ENCODE peak calls at places on chromosomes 6 and 20, in four cellular contexts. One of them, this sample, is unnamed.

GRCh38 chr6:144637535-144637934 is 352.4 kb downstream of the UTRN start:
- DNase-seq in fibroblast of lung: no peak
- DNase-seq in transverse colon: no peak
- DNase-seq in AG09309: no peak
- DNase-seq in this sample: no peak

GRCh38 chr6:80143312-80143960 is 37.0 kb downstream of the BCKDHB start:
- DNase-seq in fibroblast of lung: peak
- DNase-seq in transverse colon: peak
- DNase-seq in AG09309: peak
- DNase-seq in this sample: peak

GRCh38 chr6:17339308-17339670 is 54.1 kb upstream of the CAP2 start:
- DNase-seq in fibroblast of lung: no peak
- DNase-seq in transverse colon: no peak
- DNase-seq in AG09309: no peak
- DNase-seq in this sample: no peak

GRCh38 chr20:4633780-4634179 is 87.9 kb upstream of the PRND start:
- DNase-seq in fibroblast of lung: peak
- DNase-seq in transverse colon: no peak
- DNase-seq in AG09309: peak
- DNase-seq in this sample: peak

GRCh38 chr6:82996156-82996555 is 69.5 kb downstream of the UBE3D start:
- DNase-seq in fibroblast of lung: no peak
- DNase-seq in transverse colon: no peak
- DNase-seq in AG09309: no peak
- DNase-seq in this sample: no peak

GRCh38 chr6:43491750-43492661 is 14.6 kb downstream of the TJAP1 start:
- DNase-seq in fibroblast of lung: peak
- DNase-seq in transverse colon: peak
- DNase-seq in AG09309: no peak
- DNase-seq in this sample: peak

GRCh38 chr6:46271728-46272127 is 100.9 kb upstream of the ENPP5 start:
- DNase-seq in fibroblast of lung: no peak
- DNase-seq in transverse colon: no peak
- DNase-seq in AG09309: no peak
- DNase-seq in this sample: no peak

GRCh38 chr6:12911387-12911960 is 194.9 kb downstream of the PHACTR1 start:
- DNase-seq in fibroblast of lung: peak
- DNase-seq in transverse colon: no peak
- DNase-seq in AG09309: peak
- DNase-seq in this sample: peak

GRCh38 chr20:56815796-56816195 is 186.7 kb downstream of the TFAP2C start:
- DNase-seq in fibroblast of lung: no peak
- DNase-seq in transverse colon: no peak
- DNase-seq in AG09309: no peak
- DNase-seq in this sample: no peak

GRCh38 chr6:54013966-54014365 is 97.3 kb upstream of the MLIP start:
- DNase-seq in fibroblast of lung: no peak
- DNase-seq in transverse colon: no peak
- DNase-seq in AG09309: no peak
- DNase-seq in this sample: no peak

GRCh38 chr20:33793011-33793931 is 17.9 kb upstream of the CHMP4B start:
- DNase-seq in fibroblast of lung: no peak
- DNase-seq in transverse colon: no peak
- DNase-seq in AG09309: peak
- DNase-seq in this sample: peak

GRCh38 chr6:47097092-47097945 is 55.2 kb upstream of the ADGRF1 start:
- DNase-seq in fibroblast of lung: peak
- DNase-seq in transverse colon: peak
- DNase-seq in AG09309: peak
- DNase-seq in this sample: peak

GRCh38 chr6:150579611-150580010 is 20.1 kb upstream of the PLEKHG1 start:
- DNase-seq in fibroblast of lung: no peak
- DNase-seq in transverse colon: no peak
- DNase-seq in AG09309: no peak
- DNase-seq in this sample: no peak

GRCh38 chr6:16136536-16137450 is 7.9 kb downstream of the MYLIP start:
- DNase-seq in fibroblast of lung: peak
- DNase-seq in transverse colon: no peak
- DNase-seq in AG09309: peak
- DNase-seq in this sample: peak

GRCh38 chr6:127349980-127350379 is 6.6 kb upstream of the ECHDC1 start:
- DNase-seq in fibroblast of lung: no peak
- DNase-seq in transverse colon: no peak
- DNase-seq in AG09309: no peak
- DNase-seq in this sample: no peak
- H3K4me3 ChIP-seq in fibroblast of lung: no peak
- H3K4me3 ChIP-seq in transverse colon: no peak
- H3K4me3 ChIP-seq in AG09309: no peak
- H3K4me3 ChIP-seq in this sample: no peak

GRCh38 chr6:4775591-4776492 is at the start of gene CDYL:
- DNase-seq in fibroblast of lung: peak
- DNase-seq in transverse colon: peak
- DNase-seq in AG09309: peak
- DNase-seq in this sample: peak
- TF ChIP-seq CTCF in fibroblast of lung: no peak
- TF ChIP-seq CTCF in transverse colon: peak
- TF ChIP-seq CTCF in AG09309: no peak
- TF ChIP-seq CTCF in this sample: no peak

GRCh38 chr6:11711644-11711993 is 67.0 kb downstream of the ADTRP start:
- DNase-seq in fibroblast of lung: peak
- DNase-seq in transverse colon: no peak
- DNase-seq in AG09309: no peak
- DNase-seq in this sample: no peak
- H3K4me3 ChIP-seq in fibroblast of lung: no peak
- H3K4me3 ChIP-seq in transverse colon: no peak
- H3K4me3 ChIP-seq in AG09309: no peak
- H3K4me3 ChIP-seq in this sample: no peak

GRCh38 chr6:108168501-108168979 is 2.7 kb downstream of the NR2E1 start:
- DNase-seq in fibroblast of lung: no peak
- DNase-seq in transverse colon: peak
- DNase-seq in AG09309: no peak
- DNase-seq in this sample: peak
- TF ChIP-seq CTCF in fibroblast of lung: no peak
- TF ChIP-seq CTCF in transverse colon: peak
- TF ChIP-seq CTCF in AG09309: peak
- TF ChIP-seq CTCF in this sample: peak

GRCh38 chr20:46562373-46563169 is 12.1 kb upstream of the OCSTAMP start:
- DNase-seq in fibroblast of lung: peak
- DNase-seq in transverse colon: peak
- DNase-seq in AG09309: peak
- DNase-seq in this sample: peak

GRCh38 chr20:46562009-46562372 is 11.5 kb upstream of the OCSTAMP start:
- DNase-seq in fibroblast of lung: no peak
- DNase-seq in transverse colon: no peak
- DNase-seq in AG09309: no peak
- DNase-seq in this sample: no peak

GRCh38 chr20:46563848-46564197 is 13.4 kb upstream of the OCSTAMP start:
- DNase-seq in fibroblast of lung: no peak
- DNase-seq in transverse colon: no peak
- DNase-seq in AG09309: no peak
- DNase-seq in this sample: no peak

GRCh38 chr20:46564241-46564957 is 13.9 kb upstream of the OCSTAMP start:
- DNase-seq in fibroblast of lung: no peak
- DNase-seq in transverse colon: no peak
- DNase-seq in AG09309: no peak
- DNase-seq in this sample: no peak

GRCh38 chr20:46563170-46563847 is 12.9 kb upstream of the OCSTAMP start:
- DNase-seq in fibroblast of lung: no peak
- DNase-seq in transverse colon: no peak
- DNase-seq in AG09309: no peak
- DNase-seq in this sample: no peak
- H3K4me3 ChIP-seq in fibroblast of lung: no peak
- H3K4me3 ChIP-seq in transverse colon: no peak
- H3K4me3 ChIP-seq in AG09309: no peak
- H3K4me3 ChIP-seq in this sample: peak

GRCh38 chr20:25697132-25697446 is 436 bp upstream of the ZNF337 start:
- DNase-seq in fibroblast of lung: no peak
- DNase-seq in transverse colon: no peak
- DNase-seq in AG09309: no peak
- DNase-seq in this sample: no peak

GRCh38 chr20:25695532-25696383 is 895 bp downstream of the ZNF337 start:
- DNase-seq in fibroblast of lung: peak
- DNase-seq in transverse colon: peak
- DNase-seq in AG09309: no peak
- DNase-seq in this sample: peak

GRCh38 chr20:25699914-25700313 is 3.3 kb upstream of the ZNF337 start:
- DNase-seq in fibroblast of lung: no peak
- DNase-seq in transverse colon: no peak
- DNase-seq in AG09309: no peak
- DNase-seq in this sample: peak

GRCh38 chr20:25692499-25692898 is 4.2 kb downstream of the ZNF337 start:
- DNase-seq in fibroblast of lung: no peak
- DNase-seq in transverse colon: no peak
- DNase-seq in AG09309: no peak
- DNase-seq in this sample: no peak

GRCh38 chr20:25696384-25697131 is at the start of gene ZNF337:
- DNase-seq in fibroblast of lung: peak
- DNase-seq in transverse colon: peak
- DNase-seq in AG09309: peak
- DNase-seq in this sample: peak
- TF ChIP-seq CTCF in fibroblast of lung: peak
- TF ChIP-seq CTCF in transverse colon: peak
- TF ChIP-seq CTCF in AG09309: peak
- TF ChIP-seq CTCF in this sample: peak

GRCh38 chr20:22214296-22214695 is 370.1 kb downstream of the FOXA2 start:
- DNase-seq in fibroblast of lung: no peak
- DNase-seq in transverse colon: no peak
- DNase-seq in AG09309: no peak
- DNase-seq in this sample: no peak

GRCh38 chr20:22207280-22207679 is 377.1 kb downstream of the FOXA2 start:
- DNase-seq in fibroblast of lung: no peak
- DNase-seq in transverse colon: no peak
- DNase-seq in AG09309: no peak
- DNase-seq in this sample: no peak

GRCh38 chr20:22217712-22218352 is 366.5 kb downstream of the FOXA2 start:
- DNase-seq in fibroblast of lung: no peak
- DNase-seq in transverse colon: no peak
- DNase-seq in AG09309: no peak
- DNase-seq in this sample: no peak

GRCh38 chr20:22216984-22217383 is 367.4 kb downstream of the FOXA2 start:
- DNase-seq in fibroblast of lung: no peak
- DNase-seq in transverse colon: no peak
- DNase-seq in AG09309: no peak
- DNase-seq in this sample: no peak

GRCh38 chr20:22213271-22213670 is 371.1 kb downstream of the FOXA2 start:
- DNase-seq in fibroblast of lung: no peak
- DNase-seq in transverse colon: no peak
- DNase-seq in AG09309: no peak
- DNase-seq in this sample: no peak
- H3K4me3 ChIP-seq in fibroblast of lung: no peak
- H3K4me3 ChIP-seq in transverse colon: no peak
- H3K4me3 ChIP-seq in AG09309: no peak
- H3K4me3 ChIP-seq in this sample: no peak

GRCh38 chr6:70292144-70292543 is 10.7 kb downstream of the COL9A1 start:
- DNase-seq in fibroblast of lung: no peak
- DNase-seq in transverse colon: no peak
- DNase-seq in AG09309: no peak
- DNase-seq in this sample: no peak

DNA sequence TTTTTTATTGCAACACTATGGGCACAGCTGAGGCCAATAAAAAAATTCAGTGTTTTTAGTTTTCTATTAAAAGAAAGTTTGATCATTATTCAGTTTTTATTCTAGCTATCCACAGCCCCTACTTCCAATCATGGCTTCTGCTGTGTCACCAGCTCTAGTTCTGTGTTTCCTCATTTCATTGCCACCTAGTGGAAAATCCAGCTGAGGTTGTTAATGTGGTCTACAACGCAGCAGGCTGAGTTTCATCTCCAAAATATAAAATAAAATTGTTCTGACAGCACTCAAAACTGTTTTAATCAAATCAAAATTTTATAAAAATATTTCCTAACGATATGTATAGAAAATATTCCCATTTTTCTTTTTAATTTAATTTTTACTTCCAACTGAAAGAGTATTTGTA is 13.6 kb downstream of the COL9A1 start:
- DNase-seq in fibroblast of lung: no peak
- DNase-seq in transverse colon: no peak
- DNase-seq in AG09309: no peak
- DNase-seq in this sample: no peak
- TF ChIP-seq CTCF in fibroblast of lung: no peak
- TF ChIP-seq CTCF in transverse colon: peak
- TF ChIP-seq CTCF in AG09309: no peak
- TF ChIP-seq CTCF in this sample: no peak